ENCODE peak calls at places on chromosomes 2 and 18, in eight cellular contexts. S is HFF-Myc, J is brain microvascular endothelial cell, V is PC-3, H is NT2/D1, K is GM12865, R is cardiac fibroblast, I is fibroblast of villous mesenchyme. A is an unnamed sample.

GRCh38 chr2:234795272-234795920 is 156.4 kb upstream of the SH3BP4 start:
- DNase-seq in I (peak), V (no peak), H (no peak), R (peak), S (no peak), J (peak), K (no peak), A (no peak)

GRCh38 chr2:200698217-200698616 is 112.4 kb downstream of the AOX1 start:
- DNase-seq in R (no peak), S (no peak), H (no peak), I (no peak), K (no peak), J (no peak), V (no peak), A (no peak)

GRCh38 chr18:64717026-64717425 is 568.1 kb upstream of the LINC00305 start:
- DNase-seq in K (no peak), I (no peak), V (peak), R (no peak), S (no peak), H (no peak), J (no peak), A (no peak)

GRCh38 chr18:56210466-56210865 is 427.9 kb downstream of the TXNL1 start:
- DNase-seq in S (no peak), K (no peak), J (no peak), V (no peak), I (no peak), R (no peak), H (no peak), A (no peak)

GRCh38 chr18:24878289-24878688 is 417.9 kb downstream of the HRH4 start:
- DNase-seq in H (peak), R (peak), I (peak), K (peak), J (peak), S (no peak), V (peak), A (peak)

GRCh38 chr2:40199758-40200157 is 252.1 kb downstream of the SLC8A1 start:
- DNase-seq in H (no peak), K (no peak), V (no peak), J (no peak), I (peak), R (peak), S (no peak), A (no peak)

GRCh38 chr2:45885111-45885685 is 233.7 kb downstream of the PRKCE start:
- DNase-seq in R (no peak), I (peak), H (no peak), J (no peak), V (no peak), K (no peak), S (no peak), A (peak)

GRCh38 chr2:4499316-4499715 is 795.9 kb downstream of the DCDC2C start:
- DNase-seq in K (no peak), J (no peak), I (no peak), H (peak), S (no peak), V (no peak), R (no peak), A (no peak)

GRCh38 chr2:20213651-20214565 is 11.0 kb downstream of the SDC1 start:
- DNase-seq in J (no peak), V (no peak), I (peak), K (peak), S (no peak), H (no peak), R (no peak), A (peak)

GRCh38 chr2:169118060-169118459 is 48.7 kb downstream of the DHRS9 start:
- DNase-seq in I (no peak), H (no peak), S (no peak), R (no peak), V (no peak), J (no peak), K (no peak), A (no peak)

GRCh38 chr2:121944072-121944829 is 188.8 kb downstream of the TSN start:
- DNase-seq in J (peak), H (no peak), K (no peak), I (peak), R (peak), S (peak), V (peak), A (peak)

GRCh38 chr2:98902209-98903063 is 33.6 kb downstream of the CRACDL start:
- DNase-seq in I (no peak), V (no peak), H (no peak), S (no peak), J (no peak), R (no peak), K (no peak), A (no peak)

GRCh38 chr2:45974056-45974455 is 322.6 kb downstream of the PRKCE start:
- DNase-seq in J (no peak), V (no peak), K (peak), R (no peak), H (no peak), S (no peak), I (no peak), A (no peak)

GRCh38 chr2:19357383-19358241 is 811 bp downstream of the OSR1 start:
- DNase-seq in K (no peak), I (peak), H (no peak), V (peak), J (no peak), S (no peak), R (peak), A (no peak)

GRCh38 chr2:95353613-95354468 is 48.7 kb upstream of the FAHD2A start:
- DNase-seq in J (no peak), R (no peak), H (no peak), I (no peak), S (no peak), K (no peak), V (no peak), A (peak)

GRCh38 chr2:188808921-188809320 is 165.3 kb upstream of the COL3A1 start:
- DNase-seq in V (no peak), R (peak), J (peak), K (no peak), I (peak), H (no peak), S (no peak), A (no peak)

GRCh38 chr2:240982821-240983281 is 15.6 kb upstream of the SNED1 start:
- DNase-seq in J (no peak), V (no peak), K (no peak), I (no peak), H (no peak), R (no peak), S (no peak), A (no peak)

GRCh38 chr2:127024769-127025356 is 82.1 kb downstream of the BIN1 start:
- DNase-seq in I (no peak), H (peak), J (peak), S (no peak), R (no peak), K (no peak), V (no peak), A (no peak)

GRCh38 chr18:9594782-9595181 is 19.6 kb downstream of the PPP4R1 start:
- DNase-seq in S (no peak), J (no peak), R (peak), K (peak), H (no peak), V (peak), I (no peak), A (no peak)

GRCh38 chr2:62201307-62201706 is 5.4 kb downstream of the B3GNT2 start:
- DNase-seq in V (no peak), K (no peak), H (no peak), I (peak), S (no peak), R (peak), J (no peak), A (no peak)
- H3K4me3 ChIP-seq in V (no peak), K (peak), H (no peak), I (no peak), S (no peak), R (no peak), J (no peak), A (no peak)

GRCh38 chr2:68829764-68830163 is 41.4 kb downstream of the BMP10 start:
- DNase-seq in I (no peak), R (no peak), V (no peak), K (no peak), J (no peak), S (no peak), H (no peak), A (no peak)
- H3K4me3 ChIP-seq in I (no peak), R (no peak), V (no peak), K (no peak), J (no peak), S (no peak), H (no peak), A (peak)

GRCh38 chr2:237715459-237715947 is 83.1 kb upstream of the RBM44 start:
- DNase-seq in S (no peak), V (no peak), I (no peak), R (no peak), H (no peak), K (no peak), J (no peak), A (no peak)
- H3K4me3 ChIP-seq in S (no peak), V (no peak), I (no peak), R (no peak), H (no peak), K (no peak), J (no peak), A (no peak)

GRCh38 chr18:12911025-12911927 is 27.2 kb upstream of the PTPN2 start:
- DNase-seq in J (no peak), I (no peak), V (no peak), K (peak), S (no peak), R (no peak), H (no peak), A (no peak)
- H3K4me3 ChIP-seq in J (peak), I (peak), V (no peak), K (no peak), S (no peak), R (no peak), H (no peak), A (no peak)

GRCh38 chr2:202149155-202149762 is 76.2 kb downstream of the KIAA2012 start:
- DNase-seq in I (peak), R (peak), S (no peak), J (peak), V (no peak), K (no peak), H (peak), A (no peak)
- H3K4me3 ChIP-seq in I (no peak), R (no peak), S (no peak), J (no peak), V (no peak), K (no peak), H (no peak), A (no peak)

DNA sequence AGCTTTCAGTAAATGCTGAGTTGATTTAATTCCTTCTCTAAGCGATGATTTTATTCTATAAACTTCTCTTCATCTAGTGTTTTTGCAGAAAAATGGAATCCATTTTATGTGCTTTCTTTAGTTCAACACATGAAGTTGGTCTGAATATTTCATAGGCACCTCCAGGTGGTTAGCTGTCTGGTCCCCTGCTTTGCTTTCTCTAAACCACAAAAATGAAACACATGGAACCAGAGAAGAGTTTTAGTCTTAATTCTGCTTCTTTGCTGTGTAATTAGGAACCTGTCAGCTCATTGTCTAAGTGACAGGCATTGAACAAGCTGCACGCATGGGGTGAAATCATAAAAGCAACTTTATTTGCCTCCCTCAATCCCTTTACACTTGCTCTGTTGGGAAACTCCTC is 150.3 kb downstream of the PIK3C3 start:
- DNase-seq in H (no peak), V (no peak), K (no peak), I (no peak), S (no peak), R (no peak), J (no peak), A (no peak)
- H3K4me3 ChIP-seq in H (no peak), V (no peak), K (no peak), I (no peak), S (no peak), R (no peak), J (no peak), A (no peak)

A was measured in NB4.